ENCODE peak calls at places on chromosome 6, in six cellular contexts. R, L, S, D, Z and H are unnamed samples. For H3K36me3 and H3K9me3, the result is how much of the 10 kb centered on the place peaks cover.

GRCh38 chr6:39344821-39345280 is 22.3 kb upstream of the KCNK16 start:
- DNase-seq in R (no peak), L (no peak), S (no peak), D (no peak), Z (no peak), H (no peak)

GRCh38 chr6:31717499-31718222 is 2.5 kb downstream of the LY6G6D start:
- DNase-seq in R (no peak), L (no peak), S (no peak), D (no peak), Z (no peak), H (no peak)

GRCh38 chr6:40181367-40181766 is 247.1 kb upstream of the MOCS1 start:
- DNase-seq in R (no peak), L (no peak), S (no peak), D (no peak), Z (no peak), H (no peak)

GRCh38 chr6:121806116-121806515 is 370.7 kb downstream of the GJA1 start:
- DNase-seq in R (no peak), L (no peak), S (no peak), D (no peak), Z (no peak), H (no peak)

GRCh38 chr6:49541936-49542335 is 8.5 kb upstream of the C6orf141 start:
- DNase-seq in R (no peak), L (no peak), S (no peak), D (no peak), Z (no peak), H (no peak)

GRCh38 chr6:31660998-31661866 is 654 bp upstream of the C6orf47 start:
- DNase-seq in R (peak), L (no peak), S (no peak), D (no peak), Z (no peak), H (no peak)

GRCh38 chr6:17725083-17725482 is 18.4 kb upstream of the NUP153 start:
- DNase-seq in R (peak), L (peak), S (peak), D (no peak), Z (peak), H (peak)

GRCh38 chr6:142946924-142947701 is 2.1 kb upstream of the HIVEP2 start:
- DNase-seq in R (peak), L (peak), S (peak), D (peak), Z (peak), H (peak)

GRCh38 chr6:154432533-154433476 is 76.2 kb upstream of the IPCEF1 start:
- DNase-seq in R (peak), L (peak), S (no peak), D (no peak), Z (no peak), H (no peak)

GRCh38 chr6:100446115-100446921 is 18.4 kb downstream of the SIM1 start:
- DNase-seq in R (no peak), L (no peak), S (no peak), D (no peak), Z (no peak), H (peak)

GRCh38 chr6:2764610-2765165 is 505 bp upstream of the WRNIP1 start:
- DNase-seq in R (peak), L (peak), S (peak), D (no peak), Z (peak), H (peak)

GRCh38 chr6:43515808-43516207 is 918 bp downstream of the YIPF3 start:
- DNase-seq in R (no peak), L (no peak), S (no peak), D (no peak), Z (no peak), H (no peak)
- H3K36me3 ChIP-seq in R (under half), L (half or more), S (under half), D (under half), Z (under half), H (under half)

DNA sequence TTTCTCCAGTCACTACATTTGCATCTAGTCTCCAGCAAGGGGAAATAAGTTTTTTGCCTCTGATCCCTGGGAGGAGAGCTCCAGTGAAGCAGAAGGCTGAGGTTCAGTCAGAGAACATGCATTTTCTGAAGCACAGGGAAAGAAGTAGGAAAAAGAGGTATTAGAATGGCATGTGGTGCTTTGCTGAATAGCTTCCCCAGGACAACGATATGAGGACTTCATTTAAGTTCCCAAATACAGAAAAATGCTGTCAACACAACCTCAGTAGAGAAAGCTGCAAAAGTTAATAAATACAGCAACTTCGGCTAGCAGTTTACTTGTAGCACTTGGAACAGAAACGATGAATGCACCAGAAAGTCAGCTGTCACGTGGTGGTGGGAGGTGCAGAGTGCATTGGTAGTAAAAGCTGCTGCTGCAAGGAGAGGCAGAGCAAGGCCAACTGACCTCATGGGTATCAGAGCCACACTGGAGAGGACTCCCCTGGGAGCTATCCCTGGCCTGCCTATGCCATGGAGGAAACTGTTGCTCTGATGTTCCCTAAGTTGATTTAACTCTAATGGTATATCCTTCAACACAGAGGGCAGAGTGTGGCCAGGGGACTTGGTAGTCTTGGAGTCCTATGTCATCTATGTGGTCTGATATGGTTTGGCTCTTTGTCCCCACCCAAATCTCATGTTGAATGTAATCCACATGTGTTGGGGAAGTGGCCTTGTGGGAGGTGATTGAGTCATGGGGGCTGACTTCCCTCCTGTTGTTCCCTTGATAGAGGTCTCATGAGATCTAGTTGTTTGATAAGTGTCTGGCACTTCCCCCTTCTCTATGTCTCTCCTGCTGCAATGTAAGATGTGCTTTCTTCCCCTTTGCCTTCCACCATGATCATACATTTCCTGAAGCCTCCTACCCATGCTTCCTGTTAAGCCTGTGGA is 85.9 kb downstream of the ADTRP start:
- DNase-seq in R (no peak), L (no peak), S (no peak), D (no peak), Z (no peak), H (no peak)
- H3K9me3 ChIP-seq in R (under half), L (under half), S (under half), D (under half), Z (under half), H (under half)

DNA sequence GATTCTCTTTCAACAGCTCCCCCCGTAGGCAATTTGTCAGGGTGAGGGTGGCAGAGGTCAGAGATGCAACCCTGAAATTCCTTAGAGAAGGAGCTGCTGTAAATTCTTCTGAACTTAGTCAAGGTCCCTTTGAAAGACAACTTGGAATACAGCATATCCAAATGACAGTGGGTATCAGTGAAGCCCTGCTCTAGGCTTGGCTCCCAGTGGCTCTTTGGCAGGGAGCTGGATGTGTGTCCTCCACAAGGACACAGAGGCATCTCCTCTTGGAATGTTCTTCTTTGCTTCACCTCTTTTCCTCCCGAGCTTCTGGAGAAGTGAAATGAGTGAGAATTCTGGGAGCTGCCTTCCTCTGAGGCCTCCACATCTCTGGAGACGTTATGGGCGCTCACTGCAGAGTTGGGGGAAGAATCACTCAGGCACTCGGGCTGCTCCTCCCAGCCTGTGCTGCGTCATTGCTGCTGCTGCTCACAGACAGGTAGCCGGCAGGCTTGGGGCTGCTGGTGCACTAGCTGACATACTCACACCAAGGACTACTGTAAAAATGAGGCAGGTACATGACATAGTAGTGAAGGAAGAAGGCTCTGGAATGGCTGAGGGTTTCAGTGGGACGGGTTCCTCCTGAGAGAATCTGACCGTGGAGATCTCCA is 34.1 kb downstream of the DYNLT1 start:
- DNase-seq in R (no peak), L (no peak), S (no peak), D (no peak), Z (no peak), H (no peak)
- H3K36me3 ChIP-seq in R (under half), L (under half), S (under half), D (under half), Z (half or more), H (half or more)

DNA sequence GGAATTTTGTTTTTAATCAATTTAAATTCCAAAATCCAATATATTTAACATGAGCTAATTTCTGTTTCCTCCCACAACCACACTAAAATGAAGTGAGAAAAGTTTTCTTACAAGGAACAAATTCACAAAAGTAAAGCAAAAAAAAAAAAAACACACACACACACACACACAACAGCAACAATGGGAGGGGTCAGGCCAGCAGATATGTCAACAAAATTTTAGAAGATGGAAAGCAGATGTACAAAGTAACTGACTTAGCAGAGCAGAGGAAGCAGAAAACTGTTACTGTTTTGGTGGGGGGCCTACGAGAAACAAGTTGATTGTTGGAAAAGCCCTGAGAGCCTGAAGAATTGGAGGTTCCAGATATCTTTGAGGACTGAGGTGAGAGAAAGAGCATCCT is 11.7 kb downstream of the EPB41L2 start:
- DNase-seq in R (no peak), L (no peak), S (no peak), D (no peak), Z (no peak), H (no peak)
- H3K9me3 ChIP-seq in R (under half), L (under half), S (under half), D (under half), Z (under half), H (under half)

DNA sequence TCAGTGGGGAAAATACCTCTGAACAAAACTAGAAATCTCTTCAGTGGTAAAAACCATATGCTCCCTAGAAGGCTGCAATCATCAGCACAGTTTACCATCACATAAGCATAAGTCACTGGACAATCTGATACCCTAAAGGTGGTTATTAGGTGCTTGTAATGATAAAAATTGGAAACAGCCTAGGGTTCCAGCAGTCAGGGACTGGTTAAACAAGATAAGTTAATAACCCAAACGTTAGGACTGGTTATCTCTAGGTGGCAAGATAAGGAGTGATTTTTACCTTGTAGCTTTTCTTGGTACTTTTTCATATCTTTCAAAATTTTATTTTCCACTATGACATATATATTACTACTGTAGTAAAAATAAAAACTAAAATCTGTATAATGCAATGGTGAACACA is 11.0 kb downstream of the ECI2 start:
- DNase-seq in R (no peak), L (no peak), S (no peak), D (no peak), Z (no peak), H (no peak)
- H3K36me3 ChIP-seq in R (under half), L (half or more), S (half or more), D (under half), Z (half or more), H (under half)

DNA sequence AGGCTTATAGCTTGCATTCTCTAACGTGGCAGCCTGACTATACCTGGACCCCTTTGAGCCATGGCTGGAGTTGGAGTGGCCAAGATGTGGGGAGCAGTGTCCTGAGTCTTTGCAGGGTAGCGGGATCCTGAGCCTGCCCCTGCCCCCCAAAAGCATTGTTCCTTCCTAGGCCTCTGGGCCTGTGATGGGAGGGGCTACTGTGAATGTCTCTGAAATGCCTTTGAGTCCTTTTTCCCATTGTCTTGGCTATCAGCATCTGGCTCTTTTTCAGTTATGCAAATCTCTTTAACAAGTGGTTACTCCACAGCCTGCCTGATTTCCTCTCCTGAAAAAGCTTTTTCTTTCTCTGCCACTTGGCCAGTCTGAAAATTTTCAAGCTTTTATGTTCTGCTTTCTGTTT is 17.0 kb upstream of the PRL start:
- DNase-seq in R (no peak), L (no peak), S (no peak), D (no peak), Z (no peak), H (no peak)
- H3K9me3 ChIP-seq in R (under half), L (under half), S (under half), D (under half), Z (under half), H (under half)